ENCODE peak calls at places on chromosomes 5 and 9, in ten cellular contexts. S is cardiac muscle cell, O is GM06990, T is body of pancreas, K is heart left ventricle, L is mammary epithelial cell, I is ovary, M is bronchial epithelial cell, X is tibial artery, G is Caco-2. J is an unnamed sample.

GRCh38 chr5:148384389-148384756 is 615 bp downstream of the FBXO38 start:
- DNase-seq in S (no peak), X (no peak), T (no peak), L (peak; percentile 28), I (no peak), G (no peak), K (no peak), M (no peak), O (no peak), J (no peak)

GRCh38 chr5:14775857-14776256 is 95.7 kb downstream of the ANKH start:
- DNase-seq in X (no peak), L (peak; percentile 69), S (no peak), T (no peak), I (no peak), G (no peak), M (peak; percentile 86), O (no peak), K (peak; percentile 32), J (no peak)

GRCh38 chr9:4010309-4010708 is 289.6 kb downstream of the GLIS3 start:
- DNase-seq in O (no peak), X (no peak), S (no peak), G (no peak), M (no peak), L (no peak), T (no peak), K (no peak), I (no peak), J (no peak)

GRCh38 chr9:121123816-121124536 is 49.2 kb downstream of the CNTRL start:
- DNase-seq in K (no peak), I (no peak), T (no peak), S (no peak), X (no peak), L (no peak), M (no peak), G (no peak), O (no peak), J (no peak)

GRCh38 chr9:94927048-94927761 is 200.7 kb downstream of the AOPEP start:
- DNase-seq in I (peak; percentile 10), X (no peak), T (no peak), L (no peak), K (no peak), S (peak; percentile 67), O (no peak), G (no peak), M (no peak), J (no peak)

GRCh38 chr9:29214162-29214520 is 1640.9 kb upstream of the C9orf72 start:
- DNase-seq in X (no peak), T (peak; percentile 13), M (no peak), G (no peak), S (peak; percentile 76), O (no peak), K (no peak), L (peak; percentile 81), I (no peak), J (peak; percentile 41)

GRCh38 chr9:34510506-34511159 is 12.2 kb downstream of the ENHO start:
- DNase-seq in I (no peak), O (no peak), T (no peak), X (peak; percentile 61), M (no peak), S (no peak), K (no peak), L (no peak), G (no peak), J (no peak)

GRCh38 chr9:16191691-16192402 is 639.0 kb downstream of the CCDC171 start:
- DNase-seq in X (peak; percentile 86), L (peak; percentile 35), I (peak; percentile 91), G (peak; percentile 55), S (peak; percentile 76), O (peak; percentile 33), T (peak; percentile 57), K (peak; percentile 81), M (peak; percentile 35), J (no peak)

GRCh38 chr9:94961870-94962269 is 235.4 kb downstream of the AOPEP start:
- DNase-seq in S (no peak), O (no peak), G (no peak), I (no peak), M (no peak), X (no peak), K (no peak), L (no peak), T (no peak), J (no peak)

GRCh38 chr5:153463806-153464205 is 26.7 kb upstream of the GRIA1 start:
- DNase-seq in I (no peak), S (no peak), O (no peak), G (no peak), T (no peak), M (peak; percentile 61), L (peak; percentile 47), X (no peak), K (no peak), J (no peak)

GRCh38 chr5:171642894-171643293 is 142.7 kb upstream of the SMIM23 start:
- DNase-seq in S (no peak), O (no peak), L (no peak), T (no peak), G (no peak), K (no peak), I (no peak), X (no peak), M (no peak), J (no peak)

GRCh38 chr9:109181284-109181683 is 14.2 kb upstream of the FRRS1L start:
- DNase-seq in X (no peak), I (no peak), S (no peak), K (no peak), T (no peak), L (no peak), M (no peak), G (no peak), O (peak; percentile 53), J (no peak)

GRCh38 chr9:131496844-131497425 is 5.8 kb upstream of the POMT1 start:
- DNase-seq in T (no peak), S (no peak), X (no peak), M (no peak), G (no peak), O (no peak), L (no peak), I (no peak), K (no peak), J (no peak)

GRCh38 chr5:55832446-55832845 is 18.7 kb upstream of the IL31RA start:
- DNase-seq in M (no peak), X (no peak), K (no peak), S (no peak), L (no peak), T (no peak), I (no peak), O (no peak), G (no peak), J (no peak)

GRCh38 chr5:37028910-37029309 is 152.3 kb downstream of the NIPBL start:
- DNase-seq in I (no peak), O (no peak), M (no peak), T (no peak), X (no peak), G (no peak), K (no peak), L (no peak), S (no peak), J (no peak)

GRCh38 chr9:22241611-22242010 is 205.0 kb upstream of the DMRTA1 start:
- DNase-seq in S (no peak), O (no peak), X (no peak), M (no peak), T (no peak), G (no peak), I (no peak), L (no peak), K (no peak), J (no peak)

DNA sequence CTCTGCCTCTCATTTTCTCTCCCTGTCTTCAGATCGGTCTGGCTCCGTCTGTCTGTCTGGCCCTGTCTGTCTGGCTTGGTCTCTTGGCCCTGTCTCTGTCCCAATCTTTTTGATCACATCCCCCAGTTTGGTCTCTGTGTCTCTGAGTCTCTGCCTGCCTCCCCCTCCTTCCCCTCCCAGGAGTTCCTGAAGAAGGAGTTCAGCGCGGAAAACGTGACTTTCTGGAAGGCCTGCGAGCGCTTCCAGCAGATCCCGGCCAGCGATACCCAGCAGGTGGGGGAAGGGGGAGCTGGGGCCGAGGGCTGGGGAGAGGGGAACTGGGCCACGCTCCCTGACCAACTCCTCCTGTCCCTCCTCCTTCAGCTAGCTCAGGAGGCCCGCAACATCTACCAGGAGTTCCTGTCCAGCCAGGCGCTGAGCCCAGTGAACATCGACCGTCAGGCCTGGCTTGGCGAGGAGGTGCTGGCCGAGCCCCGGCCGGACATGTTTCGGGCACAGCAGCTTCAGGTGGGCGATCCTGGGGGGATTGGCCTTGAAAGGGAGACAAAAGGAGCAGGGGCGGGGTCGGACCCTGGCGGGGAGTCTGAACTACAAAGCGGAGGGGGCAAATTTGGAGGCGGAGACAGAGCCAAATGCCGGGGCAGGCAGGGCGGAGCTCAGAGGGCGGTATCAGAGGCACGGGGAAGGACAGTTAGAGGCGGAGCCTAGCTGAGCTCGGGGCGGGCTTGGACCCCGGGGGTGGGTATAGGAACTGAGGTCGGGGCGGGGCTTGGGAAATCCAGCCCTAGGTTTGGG is 9.0 kb downstream of the RGS14 start:
- DNase-seq in S (peak; percentile 94), G (no peak), T (peak; percentile 95), M (peak; percentile 69), X (peak; percentile 95), L (no peak), I (peak; percentile 92), K (peak; percentile 91), O (no peak), J (peak; percentile 31)
- H3K4me3 ChIP-seq in S (peak overlapping the region; percentile 30), G (no peak overlapping the region), T (no peak overlapping the region), M (peak overlapping the region; percentile 35), X (peak overlapping the region; percentile 53), L (no peak overlapping the region), I (peak overlapping the region; percentile 44), K (peak overlapping the region; percentile 9), O (no peak overlapping the region), J (peak overlapping the region; percentile 41)

DNA sequence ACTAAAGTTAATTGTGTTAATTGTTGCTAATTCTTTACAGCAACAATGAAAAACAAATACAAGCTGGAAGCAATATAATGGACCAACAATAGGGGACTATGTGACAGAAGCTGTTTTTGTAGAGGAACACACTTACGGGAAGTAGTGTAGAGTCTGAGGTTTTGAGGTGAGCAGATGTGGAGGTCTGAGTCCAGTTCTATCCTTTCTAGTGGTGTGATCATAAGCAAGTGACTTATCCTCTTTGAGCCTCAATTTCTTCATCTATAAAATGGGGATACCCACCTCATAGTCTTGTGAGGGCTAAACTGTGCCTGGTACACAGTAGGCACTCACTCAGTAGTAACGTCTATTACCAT is 28.3 kb downstream of the ALG2 start:
- DNase-seq in S (no peak), T (no peak), M (no peak), G (no peak), O (no peak), X (no peak), L (no peak), I (no peak), K (no peak), J (no peak)
- TF ChIP-seq CTCF in S (no peak), T (no peak), M (no peak), G (no peak), O (no peak), X (no peak), L (no peak), I (no peak), K (no peak), J (no peak)

GRCh38 chr9:97848582-97849237 is 4.3 kb upstream of the FOXE1 start:
- DNase-seq in G (no peak), O (no peak), I (no peak), S (peak; percentile 44), M (no peak), T (no peak), X (no peak), L (no peak), K (peak; percentile 45), J (no peak)
- H3K27me3 ChIP-seq in G (no peaks in the 10 kb centered on the region), O (peaks cover 8% of the 10 kb centered on the region), I (peaks cover 2% of the 10 kb centered on the region), S (peaks cover 95% of the 10 kb centered on the region), M (peaks cover 50% of the 10 kb centered on the region), T (no peaks in the 10 kb centered on the region), X (peaks cover 82% of the 10 kb centered on the region), L (peaks cover 48% of the 10 kb centered on the region), K (peaks cover 85% of the 10 kb centered on the region), J (peaks cover 69% of the 10 kb centered on the region)

GRCh38 chr5:1429066-1429465 is 16.2 kb downstream of the SLC6A3 start:
- DNase-seq in X (peak; percentile 34), T (no peak), M (no peak), O (no peak), G (no peak), S (no peak), K (no peak), I (no peak), L (no peak), J (no peak)
- H3K4me3 ChIP-seq in X (no peak overlapping the region), T (no peak overlapping the region), M (no peak overlapping the region), O (no peak overlapping the region), G (no peak overlapping the region), S (no peak overlapping the region), K (no peak overlapping the region), I (no peak overlapping the region), L (no peak overlapping the region), J (no peak overlapping the region)

J was measured in kidney epithelial cell.